ENCODE peak calls at places on chromosomes 2 and 18, in four cellular contexts. P is colonic mucosa; K is psoas muscle; I is Jurkat, Clone E6-1. A is an unnamed sample.

GRCh38 chr2:67856866-67857265 is 205.9 kb downstream of the C1D start:
- DNase-seq in P (no peak), K (no peak), I (no peak), A (no peak)

GRCh38 chr2:68193774-68194372 is 36.2 kb downstream of the PNO1 start:
- DNase-seq in I (no peak), P (no peak), K (no peak), A (no peak)

GRCh38 chr2:24840164-24840869 is 47.1 kb downstream of the CENPO start:
- DNase-seq in P (no peak), I (no peak), K (peak; percentile 33), A (no peak)

GRCh38 chr2:98496750-98497493 is 52.3 kb downstream of the INPP4A start:
- DNase-seq in K (no peak), I (no peak), P (no peak), A (no peak)

GRCh38 chr2:121150126-121150525 is 134.9 kb downstream of the TFCP2L1 start:
- DNase-seq in I (no peak), K (no peak), P (no peak), A (no peak)

GRCh38 chr2:160111951-160112798 is 49.8 kb upstream of the PLA2R1 start:
- DNase-seq in P (no peak), I (no peak), K (no peak), A (peak; percentile 72)

GRCh38 chr2:28442328-28442727 is 49.7 kb downstream of the FOSL2 start:
- DNase-seq in P (no peak), K (no peak), I (no peak), A (peak; percentile 19)

GRCh38 chr2:56465491-56465890 is 281.7 kb downstream of the CCDC85A start:
- DNase-seq in P (no peak), K (no peak), I (no peak), A (no peak)

GRCh38 chr2:218727502-218728165 is 17.0 kb downstream of the TTLL4 start:
- DNase-seq in P (no peak), I (no peak), K (no peak), A (peak; percentile 45)

GRCh38 chr18:62071071-62071470 is 115.8 kb downstream of the PIGN start:
- DNase-seq in K (no peak), P (no peak), I (no peak), A (no peak)

GRCh38 chr2:26534865-26535662 is 57.1 kb upstream of the OTOF start:
- DNase-seq in I (no peak), K (peak; percentile 26), P (no peak), A (no peak)

GRCh38 chr18:2410688-2411087 is 160.6 kb downstream of the METTL4 start:
- DNase-seq in P (no peak), I (no peak), K (no peak), A (no peak)

GRCh38 chr2:235514627-235515363 is 21.0 kb downstream of the AGAP1 start:
- DNase-seq in P (peak; percentile 82), K (no peak), I (no peak), A (no peak)

GRCh38 chr2:112888350-112888749 is 22.6 kb upstream of the IL37 start:
- DNase-seq in K (no peak), I (no peak), P (no peak), A (peak; percentile 28)

GRCh38 chr2:25332571-25332970 is 9.2 kb downstream of the DNMT3A start:
- DNase-seq in I (no peak), K (peak; percentile 56), P (no peak), A (no peak)

GRCh38 chr2:217993817-217994459 is 8.9 kb downstream of the TNS1 start:
- DNase-seq in I (peak; percentile 8), K (peak; percentile 88), P (peak; percentile 52), A (peak; percentile 30)

GRCh38 chr18:26176134-26176533 is 42.5 kb downstream of the PSMA8 start:
- DNase-seq in I (no peak), P (no peak), K (no peak), A (no peak)

GRCh38 chr18:62672600-62672999 is 42.7 kb upstream of the PHLPP1 start:
- DNase-seq in P (no peak), K (no peak), I (no peak), A (no peak)

GRCh38 chr18:49827996-49828395 is 14.7 kb upstream of the ACAA2 start:
- DNase-seq in K (no peak), I (no peak), P (no peak), A (no peak)

GRCh38 chr2:169799555-169799954 is 884 bp downstream of the SSB start:
- DNase-seq in K (no peak), I (no peak), P (no peak), A (peak; percentile 44)

GRCh38 chr2:108199726-108200125 is 40.0 kb upstream of the SULT1C3 start:
- DNase-seq in P (no peak), I (no peak), K (no peak), A (no peak)

GRCh38 chr2:234422242-234422641 is 74.6 kb downstream of the ARL4C start:
- DNase-seq in I (no peak), K (no peak), P (no peak), A (no peak)

GRCh38 chr2:174607989-174608865 is 10.6 kb upstream of the WIPF1 start:
- DNase-seq in I (no peak), K (no peak), P (no peak), A (peak; percentile 94)

GRCh38 chr2:10790228-10790973 is 22.2 kb downstream of the PDIA6 start:
- DNase-seq in P (no peak), I (no peak), K (no peak), A (peak; percentile 83)

GRCh38 chr18:22767653-22768052 is 165.5 kb upstream of the RBBP8 start:
- DNase-seq in P (no peak), I (no peak), K (no peak), A (no peak)

GRCh38 chr2:174336403-174337336 is 1.9 kb downstream of the SP9 start:
- DNase-seq in K (peak; percentile 66), I (peak; percentile 28), P (peak; percentile 60), A (peak; percentile 71)

GRCh38 chr2:109129921-109130725 is 1.1 kb downstream of the SH3RF3 start:
- DNase-seq in P (no peak), I (no peak), K (no peak), A (peak; percentile 29)

GRCh38 chr18:80088823-80089222 is 20.2 kb upstream of the ADNP2 start:
- DNase-seq in P (no peak), K (no peak), I (no peak), A (no peak)

GRCh38 chr2:168521342-168521741 is 65.3 kb downstream of the CERS6 start:
- DNase-seq in P (no peak), I (no peak), K (peak; percentile 64), A (no peak)

GRCh38 chr2:128841803-128842202 is 523.1 kb upstream of the HS6ST1 start:
- DNase-seq in I (peak; percentile 84), P (no peak), K (no peak), A (no peak)

GRCh38 chr2:110716959-110717645 is 15.3 kb upstream of the ACOXL start:
- DNase-seq in K (no peak), I (no peak), P (no peak), A (no peak)

GRCh38 chr2:4866198-4866597 is 826.0 kb upstream of the SOX11 start:
- DNase-seq in P (no peak), K (no peak), I (no peak), A (no peak)

GRCh38 chr2:39837856-39838453 is 58.9 kb upstream of the THUMPD2 start:
- DNase-seq in K (no peak), P (peak; percentile 24), I (peak; percentile 25), A (peak; percentile 62)

GRCh38 chr2:46164581-46165301 is 132.5 kb upstream of the EPAS1 start:
- DNase-seq in I (no peak), K (peak; percentile 77), P (peak; percentile 72), A (no peak)
- H3K4me3 ChIP-seq in I (no peak overlapping the region), K (no peak overlapping the region), P (no peak overlapping the region), A (no peak overlapping the region)

DNA sequence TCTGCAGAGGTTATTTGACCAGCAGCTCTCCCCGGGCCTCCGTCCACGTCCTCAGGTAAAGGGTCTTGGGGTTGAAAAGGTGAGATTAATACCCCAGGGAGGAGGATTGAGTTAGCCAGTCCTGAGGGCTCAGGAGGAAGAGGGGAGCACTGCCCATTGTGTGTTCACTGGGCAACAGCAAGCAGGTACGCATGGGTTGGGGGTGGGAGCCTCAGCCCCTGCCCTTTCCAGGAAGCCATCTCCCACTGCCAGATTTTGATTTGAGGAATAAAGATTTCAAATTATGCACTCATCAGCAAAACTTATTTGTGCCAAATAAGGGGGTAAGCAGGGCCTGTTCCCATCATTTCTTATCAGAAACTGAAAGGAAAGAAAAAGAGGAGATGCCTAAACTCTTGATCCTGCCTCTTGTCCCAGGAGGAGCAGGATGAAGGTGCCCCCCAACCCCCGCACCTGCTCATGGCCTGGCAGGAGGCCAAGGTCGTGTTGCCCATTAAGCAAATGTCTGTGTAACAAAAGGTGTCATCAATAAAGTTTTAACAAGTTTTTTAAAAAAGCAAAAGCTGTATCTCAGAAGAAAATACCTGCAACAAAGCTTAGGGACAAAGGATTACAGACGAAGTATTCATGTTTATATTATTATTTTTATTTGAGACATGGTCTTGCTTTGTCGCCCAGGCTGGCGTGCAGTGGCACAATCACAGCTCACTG is 79.9 kb downstream of the INPP5D start:
- DNase-seq in I (no peak), P (no peak), K (no peak), A (no peak)
- H3K4me3 ChIP-seq in I (no peak overlapping the region), P (no peak overlapping the region), K (no peak overlapping the region), A (no peak overlapping the region)

GRCh38 chr2:46937457-46937856 is 21.9 kb upstream of the MCFD2 start:
- DNase-seq in K (no peak), P (no peak), I (no peak), A (no peak)

GRCh38 chr2:46936566-46936965 is 21.0 kb upstream of the MCFD2 start:
- DNase-seq in P (no peak), I (no peak), K (no peak), A (no peak)

GRCh38 chr2:46942143-46942526 is 26.5 kb upstream of the MCFD2 start:
- DNase-seq in K (peak; percentile 54), P (peak; percentile 68), I (no peak), A (peak; percentile 85)

GRCh38 chr2:46942891-46943626 is 27.5 kb upstream of the MCFD2 start:
- DNase-seq in K (no peak), I (no peak), P (no peak), A (peak; percentile 16)

DNA sequence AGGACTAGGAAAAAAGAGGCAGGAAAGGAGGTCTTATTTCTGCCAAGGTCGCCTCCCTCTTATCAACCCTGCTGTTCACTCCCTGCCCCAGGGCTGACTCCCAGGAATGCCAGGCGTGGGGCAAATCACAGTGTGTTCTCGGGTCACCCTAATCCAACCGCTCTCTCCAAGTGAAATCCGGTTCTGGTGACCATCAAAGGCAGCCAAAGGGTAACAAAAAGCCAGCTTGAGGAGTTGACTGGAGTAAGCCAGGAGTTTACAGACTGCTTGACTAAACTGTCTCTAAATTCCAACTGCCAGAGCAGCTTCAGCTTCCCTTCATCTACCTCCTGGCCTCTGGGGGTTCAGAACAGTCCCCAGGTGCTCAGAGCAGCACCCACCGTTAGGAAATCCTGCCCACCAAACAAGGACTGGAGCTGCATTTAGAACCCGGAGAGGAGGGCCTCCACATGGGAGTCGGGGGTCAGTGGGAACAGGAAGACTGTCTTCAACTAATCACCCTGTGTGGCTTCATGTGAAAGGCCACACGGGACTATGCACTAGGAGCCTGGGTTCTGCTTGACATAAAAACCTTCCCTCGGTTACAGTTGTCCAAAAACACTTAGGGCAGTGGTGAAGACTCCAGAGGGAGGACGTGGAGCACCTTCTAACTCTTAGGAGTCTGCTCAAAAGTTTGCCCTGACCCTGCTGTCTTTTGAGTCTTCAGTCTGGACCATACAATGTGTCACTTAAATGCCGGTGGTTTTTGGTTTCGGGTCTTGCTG is 24.2 kb upstream of the MCFD2 start:
- DNase-seq in I (no peak), K (no peak), P (no peak), A (no peak)
- H3K4me3 ChIP-seq in I (no peak overlapping the region), K (peak overlapping the region; percentile 86), P (no peak overlapping the region), A (peak overlapping the region; percentile 61)

GRCh38 chr2:241798631-241799521 is 10.1 kb upstream of the NEU4 start:
- DNase-seq in P (peak; percentile 19), K (peak; percentile 49), I (no peak), A (no peak)
- H3K4me3 ChIP-seq in P (peak overlapping the region; percentile 10), K (no peak overlapping the region), I (no peak overlapping the region), A (no peak overlapping the region)

GRCh38 chr2:157443795-157444642 is at the start of gene CYTIP:
- DNase-seq in P (peak; percentile 36), I (peak; percentile 11), K (no peak), A (peak; percentile 92)
- H3K4me3 ChIP-seq in P (peak within 1 kb of the TSS; percentile 21), I (no peak within 1 kb of the TSS), K (peak within 1 kb of the TSS; percentile 17), A (peak within 1 kb of the TSS; percentile 99)

A was measured in GM12865.